ENCODE peak calls at places on chromosome 3, in ten cellular contexts. Y, C, T, O, J, V, U, R, E and P are unnamed samples.

GRCh38 chr3:171526869-171527268 is 66.7 kb upstream of the TNIK start:
- DNase-seq in O (no peak), Y (peak; percentile 18), U (no peak), T (peak; percentile 74), R (no peak), E (no peak), J (no peak), V (peak; percentile 42), C (no peak), P (no peak)

GRCh38 chr3:64832098-64832497 is 144.3 kb upstream of the ADAMTS9 start:
- DNase-seq in C (no peak), Y (no peak), R (no peak), U (no peak), O (no peak), V (no peak), T (no peak), J (no peak), E (no peak), P (no peak)

GRCh38 chr3:14728113-14728512 is 53.2 kb downstream of the C3orf20 start:
- DNase-seq in J (no peak), U (no peak), E (no peak), C (no peak), R (no peak), T (no peak), Y (no peak), O (no peak), V (no peak), P (no peak)

GRCh38 chr3:12663311-12663935 is 494 bp downstream of the RAF1 start:
- DNase-seq in U (peak; percentile 35), R (no peak), O (peak; percentile 23), Y (peak; percentile 63), J (no peak), T (no peak), E (peak; percentile 73), V (no peak), C (no peak), P (peak; percentile 35)

GRCh38 chr3:147422934-147423599 is 13.9 kb downstream of the ZIC1 start:
- DNase-seq in O (no peak), Y (no peak), U (no peak), J (no peak), E (no peak), C (no peak), V (peak; percentile 78), T (no peak), R (no peak), P (no peak)

GRCh38 chr3:78338405-78338804 is 1298.5 kb downstream of the ROBO2 start:
- DNase-seq in O (no peak), C (no peak), V (no peak), E (no peak), J (peak; percentile 18), R (no peak), T (no peak), Y (no peak), U (no peak), P (no peak)

GRCh38 chr3:97736928-97737327 is 27.6 kb upstream of the ARL6 start:
- DNase-seq in J (no peak), E (no peak), V (no peak), C (no peak), T (no peak), R (no peak), Y (no peak), O (no peak), U (no peak), P (no peak)

GRCh38 chr3:190676477-190676876 is 162.6 kb downstream of the IL1RAP start:
- DNase-seq in J (no peak), O (no peak), R (no peak), C (no peak), E (no peak), V (no peak), T (no peak), U (no peak), Y (peak; percentile 17), P (no peak)

GRCh38 chr3:114804099-114804498 is 343.0 kb downstream of the ZBTB20 start:
- DNase-seq in T (no peak), V (no peak), J (no peak), U (no peak), Y (no peak), O (no peak), E (no peak), C (no peak), R (no peak), P (no peak)

GRCh38 chr3:194132465-194133358 is 3.2 kb upstream of the HES1 start:
- DNase-seq in O (peak; percentile 78), T (no peak), E (no peak), R (no peak), V (no peak), C (no peak), U (no peak), Y (no peak), J (no peak), P (no peak)

GRCh38 chr3:43894176-43895049 is 203.7 kb downstream of the ABHD5 start:
- DNase-seq in C (peak; percentile 70), E (peak; percentile 69), U (peak; percentile 63), J (peak; percentile 54), O (no peak), T (no peak), V (peak; percentile 41), Y (peak; percentile 92), R (peak; percentile 24), P (no peak)

GRCh38 chr3:17554078-17554477 is 188.4 kb downstream of the TBC1D5 start:
- DNase-seq in V (no peak), Y (no peak), R (no peak), U (no peak), T (no peak), O (no peak), C (no peak), J (no peak), E (no peak), P (no peak)

GRCh38 chr3:66140763-66141372 is 79.9 kb upstream of the SLC25A26 start:
- DNase-seq in T (peak; percentile 30), E (no peak), U (no peak), Y (no peak), R (no peak), C (no peak), J (no peak), V (no peak), O (peak; percentile 68), P (no peak)

GRCh38 chr3:186225603-186226002 is 116.7 kb upstream of the ETV5 start:
- DNase-seq in V (no peak), T (no peak), U (no peak), E (no peak), C (no peak), Y (no peak), R (no peak), O (no peak), J (peak; percentile 40), P (no peak)

GRCh38 chr3:144185291-144185690 is 213.7 kb downstream of the DIPK2A start:
- DNase-seq in T (no peak), R (no peak), O (peak; percentile 65), J (no peak), U (no peak), C (no peak), E (no peak), V (no peak), Y (no peak), P (no peak)

GRCh38 chr3:119624002-119624401 is 26.3 kb downstream of the PLA1A start:
- DNase-seq in C (no peak), U (no peak), Y (no peak), T (no peak), O (no peak), E (no peak), J (no peak), V (no peak), R (no peak), P (no peak)

GRCh38 chr3:46334911-46335478 is 18.9 kb upstream of the CCR2 start:
- DNase-seq in E (no peak), U (no peak), R (no peak), Y (no peak), O (peak; percentile 29), V (peak; percentile 38), T (peak; percentile 87), C (no peak), J (no peak), P (peak; percentile 45)

GRCh38 chr3:131326307-131326706 is 55.3 kb upstream of the NUDT16 start:
- DNase-seq in E (no peak), C (no peak), R (no peak), U (no peak), Y (peak; percentile 27), T (peak; percentile 4), V (no peak), J (no peak), O (peak; percentile 78), P (peak; percentile 18)

GRCh38 chr3:105686324-105686897 is 182.4 kb downstream of the CBLB start:
- DNase-seq in O (peak; percentile 30), C (peak; percentile 37), T (peak; percentile 19), V (no peak), Y (peak; percentile 45), U (no peak), J (peak; percentile 31), R (no peak), E (no peak), P (peak; percentile 8)

GRCh38 chr3:161263057-161263456 is 41.9 kb downstream of the NMD3 start:
- DNase-seq in J (no peak), V (peak; percentile 81), R (no peak), O (no peak), Y (peak; percentile 72), C (no peak), E (no peak), T (peak; percentile 65), U (no peak), P (no peak)

GRCh38 chr3:190504354-190505125 is 9.3 kb upstream of the IL1RAP start:
- DNase-seq in Y (no peak), U (no peak), T (no peak), J (no peak), V (no peak), C (no peak), R (no peak), E (no peak), O (no peak), P (no peak)

GRCh38 chr3:50221413-50222168 is 14.4 kb upstream of the GNAI2 start:
- DNase-seq in E (no peak), O (no peak), J (no peak), V (no peak), C (no peak), T (no peak), U (no peak), Y (no peak), R (no peak), P (no peak)

GRCh38 chr3:21477896-21478295 is 273.1 kb downstream of the ZNF385D start:
- DNase-seq in Y (peak; percentile 18), E (no peak), C (no peak), R (no peak), V (no peak), O (no peak), T (peak; percentile 64), U (no peak), J (no peak), P (no peak)

GRCh38 chr3:24598691-24599090 is 104.0 kb upstream of the THRB start:
- DNase-seq in O (peak; percentile 59), C (no peak), J (no peak), Y (peak; percentile 19), R (peak; percentile 22), U (no peak), E (no peak), V (peak; percentile 17), T (no peak), P (peak; percentile 22)

GRCh38 chr3:62414786-62415185 is 41.4 kb upstream of the FEZF2 start:
- DNase-seq in O (no peak), J (no peak), R (no peak), C (no peak), T (no peak), U (no peak), E (no peak), V (no peak), Y (no peak), P (no peak)

GRCh38 chr3:58989173-58989572 is 60.7 kb downstream of the CFAP20DC start:
- DNase-seq in R (peak; percentile 2), E (no peak), J (no peak), Y (no peak), C (no peak), V (no peak), U (no peak), T (peak; percentile 51), O (peak; percentile 40), P (no peak)

GRCh38 chr3:104717828-104718196 is 648.9 kb upstream of the ALCAM start:
- DNase-seq in T (no peak), V (peak; percentile 2), E (no peak), C (no peak), Y (no peak), R (no peak), J (no peak), O (peak; percentile 26), U (no peak), P (no peak)

GRCh38 chr3:25182794-25183193 is 245.3 kb upstream of the RARB start:
- DNase-seq in J (no peak), R (no peak), U (no peak), O (no peak), V (no peak), C (no peak), T (no peak), E (no peak), Y (no peak), P (no peak)